ENCODE peak calls at places on chromosomes 13 and 19, in eight cellular contexts. One of them, this sample, is unnamed.

GRCh38 chr13:44128522-44128921 is 245.1 kb upstream of the SERP2 start:
- DNase-seq in EH: peak; percentile 70
- DNase-seq in stromal cell of bone marrow: no peak
- DNase-seq in HS-5: no peak
- DNase-seq in T-helper 17 cell: no peak
- DNase-seq in stimulated activated CD4-positive, alpha-beta T cell treated with anti-CD3 and anti-CD28 coated beads, Interleukin-2, amount 100 ng/mL, for 48 hours: no peak
- DNase-seq in GM12891: no peak
- DNase-seq in frontal cortex: no peak
- DNase-seq in this sample: no peak

GRCh38 chr13:72651196-72651595 is 76.2 kb downstream of the MZT1 start:
- DNase-seq in T-helper 17 cell: no peak
- DNase-seq in GM12891: no peak
- DNase-seq in frontal cortex: peak; percentile 6
- DNase-seq in HS-5: no peak
- DNase-seq in EH: no peak
- DNase-seq in stromal cell of bone marrow: no peak
- DNase-seq in stimulated activated CD4-positive, alpha-beta T cell treated with anti-CD3 and anti-CD28 coated beads, Interleukin-2, amount 100 ng/mL, for 48 hours: no peak
- DNase-seq in this sample: peak; percentile 37

GRCh38 chr19:14758816-14759215 is 19.5 kb downstream of the ADGRE2 start:
- DNase-seq in stromal cell of bone marrow: no peak
- DNase-seq in T-helper 17 cell: no peak
- DNase-seq in GM12891: no peak
- DNase-seq in frontal cortex: no peak
- DNase-seq in EH: no peak
- DNase-seq in stimulated activated CD4-positive, alpha-beta T cell treated with anti-CD3 and anti-CD28 coated beads, Interleukin-2, amount 100 ng/mL, for 48 hours: no peak
- DNase-seq in HS-5: no peak
- DNase-seq in this sample: no peak

GRCh38 chr13:29991343-29991742 is 140.9 kb upstream of the UBL3 start:
- DNase-seq in T-helper 17 cell: no peak
- DNase-seq in stimulated activated CD4-positive, alpha-beta T cell treated with anti-CD3 and anti-CD28 coated beads, Interleukin-2, amount 100 ng/mL, for 48 hours: no peak
- DNase-seq in frontal cortex: no peak
- DNase-seq in stromal cell of bone marrow: peak; percentile 87
- DNase-seq in EH: peak; percentile 98
- DNase-seq in HS-5: peak; percentile 62
- DNase-seq in GM12891: no peak
- DNase-seq in this sample: no peak

GRCh38 chr19:1520203-1520780 is 3.6 kb upstream of the PLK5 start:
- DNase-seq in T-helper 17 cell: no peak
- DNase-seq in stimulated activated CD4-positive, alpha-beta T cell treated with anti-CD3 and anti-CD28 coated beads, Interleukin-2, amount 100 ng/mL, for 48 hours: no peak
- DNase-seq in frontal cortex: no peak
- DNase-seq in HS-5: no peak
- DNase-seq in stromal cell of bone marrow: no peak
- DNase-seq in GM12891: no peak
- DNase-seq in EH: no peak
- DNase-seq in this sample: peak; percentile 31

GRCh38 chr19:10136936-10137335 is 17.2 kb upstream of the EIF3G start:
- DNase-seq in stimulated activated CD4-positive, alpha-beta T cell treated with anti-CD3 and anti-CD28 coated beads, Interleukin-2, amount 100 ng/mL, for 48 hours: no peak
- DNase-seq in EH: no peak
- DNase-seq in GM12891: no peak
- DNase-seq in T-helper 17 cell: no peak
- DNase-seq in stromal cell of bone marrow: no peak
- DNase-seq in HS-5: no peak
- DNase-seq in frontal cortex: no peak
- DNase-seq in this sample: no peak

GRCh38 chr19:40716031-40716654 is 543 bp downstream of the COQ8B start:
- DNase-seq in frontal cortex: no peak
- DNase-seq in stromal cell of bone marrow: no peak
- DNase-seq in HS-5: peak; percentile 97
- DNase-seq in stimulated activated CD4-positive, alpha-beta T cell treated with anti-CD3 and anti-CD28 coated beads, Interleukin-2, amount 100 ng/mL, for 48 hours: peak; percentile 58
- DNase-seq in GM12891: no peak
- DNase-seq in T-helper 17 cell: no peak
- DNase-seq in EH: no peak
- DNase-seq in this sample: no peak

GRCh38 chr19:13051581-13052165 is 51.0 kb downstream of the LYL1 start:
- DNase-seq in stimulated activated CD4-positive, alpha-beta T cell treated with anti-CD3 and anti-CD28 coated beads, Interleukin-2, amount 100 ng/mL, for 48 hours: peak; percentile 16
- DNase-seq in stromal cell of bone marrow: no peak
- DNase-seq in GM12891: no peak
- DNase-seq in T-helper 17 cell: no peak
- DNase-seq in HS-5: no peak
- DNase-seq in frontal cortex: no peak
- DNase-seq in EH: peak; percentile 51
- DNase-seq in this sample: peak; percentile 61

GRCh38 chr19:41921280-41922219 is 6.7 kb downstream of the ERFL start:
- DNase-seq in HS-5: no peak
- DNase-seq in EH: no peak
- DNase-seq in stimulated activated CD4-positive, alpha-beta T cell treated with anti-CD3 and anti-CD28 coated beads, Interleukin-2, amount 100 ng/mL, for 48 hours: no peak
- DNase-seq in T-helper 17 cell: no peak
- DNase-seq in stromal cell of bone marrow: no peak
- DNase-seq in frontal cortex: no peak
- DNase-seq in GM12891: no peak
- DNase-seq in this sample: no peak

GRCh38 chr19:3653865-3654513 is 27.4 kb upstream of the CACTIN start:
- DNase-seq in stromal cell of bone marrow: no peak
- DNase-seq in T-helper 17 cell: no peak
- DNase-seq in GM12891: no peak
- DNase-seq in EH: no peak
- DNase-seq in frontal cortex: no peak
- DNase-seq in stimulated activated CD4-positive, alpha-beta T cell treated with anti-CD3 and anti-CD28 coated beads, Interleukin-2, amount 100 ng/mL, for 48 hours: no peak
- DNase-seq in HS-5: no peak
- DNase-seq in this sample: peak; percentile 31

GRCh38 chr13:48533986-48534600 is 1.2 kb upstream of the RCBTB2 start:
- DNase-seq in stimulated activated CD4-positive, alpha-beta T cell treated with anti-CD3 and anti-CD28 coated beads, Interleukin-2, amount 100 ng/mL, for 48 hours: no peak
- DNase-seq in EH: no peak
- DNase-seq in T-helper 17 cell: no peak
- DNase-seq in HS-5: no peak
- DNase-seq in frontal cortex: no peak
- DNase-seq in GM12891: no peak
- DNase-seq in stromal cell of bone marrow: no peak
- DNase-seq in this sample: peak; percentile 51

GRCh38 chr13:40102854-40103253 is 447.4 kb downstream of the COG6 start:
- DNase-seq in stimulated activated CD4-positive, alpha-beta T cell treated with anti-CD3 and anti-CD28 coated beads, Interleukin-2, amount 100 ng/mL, for 48 hours: peak; percentile 86
- DNase-seq in GM12891: no peak
- DNase-seq in stromal cell of bone marrow: no peak
- DNase-seq in T-helper 17 cell: no peak
- DNase-seq in HS-5: no peak
- DNase-seq in EH: peak; percentile 41
- DNase-seq in frontal cortex: peak; percentile 18
- DNase-seq in this sample: peak; percentile 37

GRCh38 chr19:46976845-46977320 is 42.8 kb upstream of the NPAS1 start:
- DNase-seq in stromal cell of bone marrow: no peak
- DNase-seq in stimulated activated CD4-positive, alpha-beta T cell treated with anti-CD3 and anti-CD28 coated beads, Interleukin-2, amount 100 ng/mL, for 48 hours: no peak
- DNase-seq in T-helper 17 cell: no peak
- DNase-seq in EH: peak; percentile 96
- DNase-seq in HS-5: no peak
- DNase-seq in GM12891: no peak
- DNase-seq in frontal cortex: no peak
- DNase-seq in this sample: peak; percentile 65

GRCh38 chr19:9793051-9793591 is 24.6 kb upstream of the ZNF846 start:
- DNase-seq in GM12891: no peak
- DNase-seq in stimulated activated CD4-positive, alpha-beta T cell treated with anti-CD3 and anti-CD28 coated beads, Interleukin-2, amount 100 ng/mL, for 48 hours: peak; percentile 51
- DNase-seq in frontal cortex: no peak
- DNase-seq in EH: peak; percentile 60
- DNase-seq in T-helper 17 cell: peak; percentile 39
- DNase-seq in HS-5: no peak
- DNase-seq in stromal cell of bone marrow: peak; percentile 18
- DNase-seq in this sample: peak; percentile 78

GRCh38 chr19:55581828-55582223 is 1.2 kb upstream of the ZNF579 start:
- DNase-seq in frontal cortex: no peak
- DNase-seq in stromal cell of bone marrow: no peak
- DNase-seq in GM12891: no peak
- DNase-seq in stimulated activated CD4-positive, alpha-beta T cell treated with anti-CD3 and anti-CD28 coated beads, Interleukin-2, amount 100 ng/mL, for 48 hours: no peak
- DNase-seq in HS-5: no peak
- DNase-seq in EH: no peak
- DNase-seq in T-helper 17 cell: no peak
- DNase-seq in this sample: no peak

GRCh38 chr13:107329991-107330390 is 762.1 kb upstream of the ARGLU1 start:
- DNase-seq in T-helper 17 cell: no peak
- DNase-seq in frontal cortex: no peak
- DNase-seq in EH: no peak
- DNase-seq in HS-5: no peak
- DNase-seq in stimulated activated CD4-positive, alpha-beta T cell treated with anti-CD3 and anti-CD28 coated beads, Interleukin-2, amount 100 ng/mL, for 48 hours: no peak
- DNase-seq in stromal cell of bone marrow: peak; percentile 9
- DNase-seq in GM12891: no peak
- DNase-seq in this sample: no peak

GRCh38 chr13:42574011-42574410 is at the start of gene TNFSF11:
- DNase-seq in HS-5: no peak
- DNase-seq in stromal cell of bone marrow: no peak
- DNase-seq in EH: no peak
- DNase-seq in frontal cortex: no peak
- DNase-seq in GM12891: peak; percentile 36
- DNase-seq in T-helper 17 cell: no peak
- DNase-seq in stimulated activated CD4-positive, alpha-beta T cell treated with anti-CD3 and anti-CD28 coated beads, Interleukin-2, amount 100 ng/mL, for 48 hours: peak; percentile 21
- DNase-seq in this sample: no peak

GRCh38 chr13:90238433-90238832 is 1109.1 kb upstream of the MIR17HG start:
- DNase-seq in stromal cell of bone marrow: no peak
- DNase-seq in T-helper 17 cell: no peak
- DNase-seq in stimulated activated CD4-positive, alpha-beta T cell treated with anti-CD3 and anti-CD28 coated beads, Interleukin-2, amount 100 ng/mL, for 48 hours: no peak
- DNase-seq in GM12891: no peak
- DNase-seq in HS-5: no peak
- DNase-seq in EH: no peak
- DNase-seq in frontal cortex: no peak
- DNase-seq in this sample: peak; percentile 47

GRCh38 chr13:98480915-98481510 is 95.9 kb downstream of the STK24 start:
- DNase-seq in T-helper 17 cell: no peak
- DNase-seq in frontal cortex: no peak
- DNase-seq in GM12891: peak; percentile 41
- DNase-seq in stromal cell of bone marrow: no peak
- DNase-seq in HS-5: no peak
- DNase-seq in EH: no peak
- DNase-seq in stimulated activated CD4-positive, alpha-beta T cell treated with anti-CD3 and anti-CD28 coated beads, Interleukin-2, amount 100 ng/mL, for 48 hours: peak; percentile 32
- DNase-seq in this sample: no peak

GRCh38 chr19:46515879-46516350 is 20.2 kb upstream of the PNMA8B start:
- DNase-seq in T-helper 17 cell: no peak
- DNase-seq in stimulated activated CD4-positive, alpha-beta T cell treated with anti-CD3 and anti-CD28 coated beads, Interleukin-2, amount 100 ng/mL, for 48 hours: no peak
- DNase-seq in HS-5: no peak
- DNase-seq in stromal cell of bone marrow: no peak
- DNase-seq in frontal cortex: peak; percentile 65
- DNase-seq in EH: peak; percentile 51
- DNase-seq in GM12891: no peak
- DNase-seq in this sample: peak; percentile 80

GRCh38 chr13:113782472-113782871 is 23.4 kb downstream of the TMEM255B start:
- DNase-seq in T-helper 17 cell: no peak
- DNase-seq in GM12891: no peak
- DNase-seq in frontal cortex: no peak
- DNase-seq in EH: no peak
- DNase-seq in stimulated activated CD4-positive, alpha-beta T cell treated with anti-CD3 and anti-CD28 coated beads, Interleukin-2, amount 100 ng/mL, for 48 hours: no peak
- DNase-seq in stromal cell of bone marrow: no peak
- DNase-seq in HS-5: no peak
- DNase-seq in this sample: no peak

GRCh38 chr13:30774214-30774730 is 38.9 kb downstream of the ALOX5AP start:
- DNase-seq in HS-5: no peak
- DNase-seq in stimulated activated CD4-positive, alpha-beta T cell treated with anti-CD3 and anti-CD28 coated beads, Interleukin-2, amount 100 ng/mL, for 48 hours: no peak
- DNase-seq in T-helper 17 cell: no peak
- DNase-seq in EH: no peak
- DNase-seq in stromal cell of bone marrow: no peak
- DNase-seq in frontal cortex: no peak
- DNase-seq in GM12891: no peak
- DNase-seq in this sample: no peak

GRCh38 chr13:78499802-78500201 is 103.5 kb downstream of the POU4F1 start:
- DNase-seq in GM12891: no peak
- DNase-seq in frontal cortex: no peak
- DNase-seq in stimulated activated CD4-positive, alpha-beta T cell treated with anti-CD3 and anti-CD28 coated beads, Interleukin-2, amount 100 ng/mL, for 48 hours: no peak
- DNase-seq in EH: no peak
- DNase-seq in HS-5: no peak
- DNase-seq in T-helper 17 cell: no peak
- DNase-seq in stromal cell of bone marrow: no peak
- DNase-seq in this sample: no peak

GRCh38 chr13:26062853-26063444 is 11.1 kb upstream of the SHISA2 start:
- DNase-seq in T-helper 17 cell: no peak
- DNase-seq in frontal cortex: peak; percentile 53
- DNase-seq in GM12891: no peak
- DNase-seq in EH: peak; percentile 50
- DNase-seq in HS-5: no peak
- DNase-seq in stromal cell of bone marrow: peak; percentile 64
- DNase-seq in stimulated activated CD4-positive, alpha-beta T cell treated with anti-CD3 and anti-CD28 coated beads, Interleukin-2, amount 100 ng/mL, for 48 hours: no peak
- DNase-seq in this sample: peak; percentile 75

GRCh38 chr19:35296644-35297514 is 4.9 kb downstream of the MAG start:
- DNase-seq in HS-5: no peak
- DNase-seq in stromal cell of bone marrow: no peak
- DNase-seq in EH: no peak
- DNase-seq in stimulated activated CD4-positive, alpha-beta T cell treated with anti-CD3 and anti-CD28 coated beads, Interleukin-2, amount 100 ng/mL, for 48 hours: no peak
- DNase-seq in GM12891: no peak
- DNase-seq in frontal cortex: no peak
- DNase-seq in T-helper 17 cell: no peak
- DNase-seq in this sample: no peak

GRCh38 chr19:19256072-19256969 is 16.8 kb downstream of the TM6SF2 start:
- DNase-seq in T-helper 17 cell: no peak
- DNase-seq in GM12891: no peak
- DNase-seq in stimulated activated CD4-positive, alpha-beta T cell treated with anti-CD3 and anti-CD28 coated beads, Interleukin-2, amount 100 ng/mL, for 48 hours: no peak
- DNase-seq in stromal cell of bone marrow: no peak
- DNase-seq in HS-5: no peak
- DNase-seq in frontal cortex: peak; percentile 25
- DNase-seq in EH: no peak
- DNase-seq in this sample: peak; percentile 79

GRCh38 chr19:17654993-17655392 is 33.2 kb downstream of the UNC13A start:
- DNase-seq in T-helper 17 cell: no peak
- DNase-seq in frontal cortex: no peak
- DNase-seq in EH: no peak
- DNase-seq in stromal cell of bone marrow: no peak
- DNase-seq in stimulated activated CD4-positive, alpha-beta T cell treated with anti-CD3 and anti-CD28 coated beads, Interleukin-2, amount 100 ng/mL, for 48 hours: no peak
- DNase-seq in HS-5: no peak
- DNase-seq in GM12891: no peak
- DNase-seq in this sample: no peak

GRCh38 chr13:48266967-48267639 is 34.1 kb downstream of the ITM2B start:
- DNase-seq in stimulated activated CD4-positive, alpha-beta T cell treated with anti-CD3 and anti-CD28 coated beads, Interleukin-2, amount 100 ng/mL, for 48 hours: no peak
- DNase-seq in stromal cell of bone marrow: no peak
- DNase-seq in EH: peak; percentile 54
- DNase-seq in HS-5: no peak
- DNase-seq in frontal cortex: no peak
- DNase-seq in GM12891: no peak
- DNase-seq in T-helper 17 cell: no peak
- DNase-seq in this sample: no peak

GRCh38 chr19:47188507-47189033 is 42.4 kb downstream of the BBC3 start:
- DNase-seq in frontal cortex: no peak
- DNase-seq in HS-5: no peak
- DNase-seq in EH: no peak
- DNase-seq in T-helper 17 cell: no peak
- DNase-seq in GM12891: no peak
- DNase-seq in stimulated activated CD4-positive, alpha-beta T cell treated with anti-CD3 and anti-CD28 coated beads, Interleukin-2, amount 100 ng/mL, for 48 hours: no peak
- DNase-seq in stromal cell of bone marrow: no peak
- DNase-seq in this sample: no peak

GRCh38 chr19:15836345-15836594 is 20.8 kb upstream of the OR10H1 start:
- DNase-seq in T-helper 17 cell: no peak
- DNase-seq in GM12891: no peak
- DNase-seq in frontal cortex: peak; percentile 10
- DNase-seq in EH: no peak
- DNase-seq in HS-5: no peak
- DNase-seq in stimulated activated CD4-positive, alpha-beta T cell treated with anti-CD3 and anti-CD28 coated beads, Interleukin-2, amount 100 ng/mL, for 48 hours: no peak
- DNase-seq in stromal cell of bone marrow: no peak
- DNase-seq in this sample: no peak

GRCh38 chr19:35928507-35928906 is 7.7 kb upstream of the LRFN3 start:
- DNase-seq in frontal cortex: no peak
- DNase-seq in stromal cell of bone marrow: no peak
- DNase-seq in T-helper 17 cell: no peak
- DNase-seq in GM12891: no peak
- DNase-seq in HS-5: no peak
- DNase-seq in stimulated activated CD4-positive, alpha-beta T cell treated with anti-CD3 and anti-CD28 coated beads, Interleukin-2, amount 100 ng/mL, for 48 hours: no peak
- DNase-seq in EH: no peak
- DNase-seq in this sample: no peak

GRCh38 chr13:110528371-110528770 is 33.2 kb downstream of the RAB20 start:
- DNase-seq in T-helper 17 cell: no peak
- DNase-seq in GM12891: no peak
- DNase-seq in stromal cell of bone marrow: peak; percentile 51
- DNase-seq in HS-5: no peak
- DNase-seq in EH: no peak
- DNase-seq in frontal cortex: no peak
- DNase-seq in stimulated activated CD4-positive, alpha-beta T cell treated with anti-CD3 and anti-CD28 coated beads, Interleukin-2, amount 100 ng/mL, for 48 hours: no peak
- DNase-seq in this sample: peak; percentile 78

GRCh38 chr19:42246869-42247630 is 4.6 kb upstream of the GSK3A start:
- DNase-seq in GM12891: no peak
- DNase-seq in stromal cell of bone marrow: no peak
- DNase-seq in T-helper 17 cell: no peak
- DNase-seq in stimulated activated CD4-positive, alpha-beta T cell treated with anti-CD3 and anti-CD28 coated beads, Interleukin-2, amount 100 ng/mL, for 48 hours: no peak
- DNase-seq in HS-5: no peak
- DNase-seq in frontal cortex: no peak
- DNase-seq in EH: peak; percentile 39
- DNase-seq in this sample: no peak

GRCh38 chr13:74288361-74288911 is 154.2 kb upstream of the KLF12 start:
- DNase-seq in stimulated activated CD4-positive, alpha-beta T cell treated with anti-CD3 and anti-CD28 coated beads, Interleukin-2, amount 100 ng/mL, for 48 hours: no peak
- DNase-seq in frontal cortex: no peak
- DNase-seq in GM12891: no peak
- DNase-seq in stromal cell of bone marrow: no peak
- DNase-seq in EH: no peak
- DNase-seq in HS-5: no peak
- DNase-seq in T-helper 17 cell: no peak
- DNase-seq in this sample: no peak

This sample was measured in NB4.